ENCODE peak calls at places on chromosome 14, in seven cellular contexts. R, C, V, U, W, S and E are unnamed samples.

GRCh38 chr14:22555573-22556011 is 33.4 kb downstream of the DAD1 start:
- DNase-seq in S (no peak), W (no peak), R (no peak), C (no peak), V (no peak), U (no peak), E (no peak)

GRCh38 chr14:37024166-37024565 is 148.2 kb downstream of the SLC25A21 start:
- DNase-seq in U (no peak), C (no peak), S (no peak), R (no peak), W (no peak), V (no peak), E (no peak)

GRCh38 chr14:87503711-87504110 is 489.3 kb downstream of the GALC start:
- DNase-seq in W (no peak), V (no peak), R (no peak), C (no peak), S (no peak), U (no peak), E (no peak)

GRCh38 chr14:94486883-94487282 is 10.9 kb upstream of the SERPINA9 start:
- DNase-seq in S (no peak), W (no peak), V (no peak), C (no peak), U (no peak), R (no peak), E (no peak)

GRCh38 chr14:74913986-74914573 is 9.0 kb downstream of the RPS6KL1 start:
- DNase-seq in S (peak), C (no peak), U (no peak), V (no peak), W (no peak), R (no peak), E (no peak)

GRCh38 chr14:51253880-51254279 is 13.8 kb downstream of the TMX1 start:
- DNase-seq in V (no peak), R (no peak), U (no peak), W (no peak), C (no peak), S (no peak), E (no peak)

GRCh38 chr14:35504260-35504659 is 29.7 kb upstream of the INSM2 start:
- DNase-seq in V (no peak), W (no peak), S (no peak), R (no peak), U (no peak), C (no peak), E (no peak)

GRCh38 chr14:37168721-37169120 is 3.7 kb downstream of the SLC25A21 start:
- DNase-seq in R (no peak), C (no peak), S (no peak), U (no peak), W (no peak), V (no peak), E (no peak)

GRCh38 chr14:69282448-69282847 is 22.5 kb downstream of the GALNT16 start:
- DNase-seq in U (no peak), S (peak), V (no peak), C (no peak), R (no peak), W (no peak), E (no peak)

GRCh38 chr14:38186217-38186616 is 21.5 kb upstream of the SSTR1 start:
- DNase-seq in C (no peak), U (no peak), V (no peak), R (no peak), W (no peak), S (no peak), E (no peak)

GRCh38 chr14:37466003-37466622 is 128.9 kb downstream of the FOXA1 start:
- DNase-seq in V (no peak), U (no peak), S (no peak), C (no peak), R (no peak), W (no peak), E (no peak)

GRCh38 chr14:73059326-73059725 is 992 bp downstream of the RBM25 start:
- DNase-seq in V (no peak), W (no peak), C (no peak), R (no peak), U (no peak), S (no peak), E (no peak)

GRCh38 chr14:99440278-99440677 is 40.4 kb downstream of the SETD3 start:
- DNase-seq in S (no peak), U (no peak), C (no peak), V (no peak), R (no peak), W (no peak), E (no peak)

GRCh38 chr14:78340250-78340649 is 170.1 kb downstream of the NRXN3 start:
- DNase-seq in U (no peak), S (no peak), V (no peak), W (no peak), C (peak), R (no peak), E (no peak)

GRCh38 chr14:23640524-23641141 is 4.5 kb downstream of the DHRS2 start:
- DNase-seq in U (no peak), R (no peak), S (no peak), W (no peak), V (no peak), C (peak), E (no peak)

GRCh38 chr14:54981698-54982097 is 45.2 kb downstream of the WDHD1 start:
- DNase-seq in R (no peak), S (no peak), V (no peak), W (no peak), C (no peak), U (no peak), E (no peak)

GRCh38 chr14:90381011-90381790 is 15.6 kb upstream of the CALM1 start:
- DNase-seq in C (no peak), W (no peak), S (no peak), R (no peak), U (no peak), V (no peak), E (no peak)

GRCh38 chr14:68283378-68284123 is 464.0 kb downstream of the RAD51B start:
- DNase-seq in R (no peak), S (peak), U (peak), C (no peak), V (peak), W (no peak), E (no peak)

GRCh38 chr14:91649930-91650329 is 82.0 kb downstream of the CATSPERB start:
- DNase-seq in S (no peak), U (no peak), C (no peak), W (no peak), V (no peak), R (no peak), E (no peak)

GRCh38 chr14:76615331-76615730 is 145.9 kb upstream of the VASH1 start:
- DNase-seq in R (no peak), V (no peak), W (no peak), S (no peak), U (no peak), C (no peak), E (no peak)

GRCh38 chr14:68014771-68015170 is 195.2 kb downstream of the RAD51B start:
- DNase-seq in S (no peak), W (no peak), U (no peak), C (no peak), V (no peak), R (no peak), E (no peak)

GRCh38 chr14:64683264-64683663 is 21.0 kb upstream of the PLEKHG3 start:
- DNase-seq in V (no peak), C (no peak), S (no peak), W (no peak), R (no peak), U (no peak), E (no peak)